ENCODE peak calls at places on chromosomes 16 and 17, in six cellular contexts. F is tibial nerve, T is AG10803, K is DND-41, I is A673, S is colonic mucosa. D is an unnamed sample.
A peak's percentile ranks its signal among the peaks of the same experiment; 100 is the strongest.

GRCh38 chr16:74896389-74897370 is 88.2 kb downstream of the WDR59 start:
- DNase-seq in T (peak; percentile 58), I (peak; percentile 10), F (no peak), K (no peak), S (no peak), D (no peak)

GRCh38 chr17:63378411-63379076 is 67.6 kb downstream of the CYB561 start:
- DNase-seq in S (no peak), T (no peak), K (no peak), I (no peak), F (no peak), D (no peak)

GRCh38 chr17:32555611-32556310 is 69.0 kb downstream of the CDK5R1 start:
- DNase-seq in T (no peak), F (no peak), K (no peak), I (no peak), S (no peak), D (no peak)

GRCh38 chr16:55437627-55438026 is 41.4 kb upstream of the MMP2 start:
- DNase-seq in F (peak; percentile 45), I (no peak), S (no peak), K (no peak), T (peak; percentile 90), D (no peak)

GRCh38 chr16:88540346-88540977 is 29.7 kb upstream of the ZC3H18 start:
- DNase-seq in I (no peak), S (no peak), F (no peak), K (no peak), T (no peak), D (no peak)

GRCh38 chr17:66976781-66977201 is 12.3 kb downstream of the CACNG4 start:
- DNase-seq in I (no peak), S (no peak), T (no peak), K (no peak), F (no peak), D (no peak)

GRCh38 chr17:3892095-3892998 is 506 bp downstream of the CAMKK1 start:
- DNase-seq in I (peak; percentile 64), T (peak; percentile 72), F (peak; percentile 77), K (peak; percentile 81), S (peak; percentile 81), D (peak; percentile 76)

GRCh38 chr17:55635253-55635766 is 87.4 kb downstream of the TMEM100 start:
- DNase-seq in I (no peak), S (no peak), K (no peak), F (no peak), T (no peak), D (no peak)

DNA sequence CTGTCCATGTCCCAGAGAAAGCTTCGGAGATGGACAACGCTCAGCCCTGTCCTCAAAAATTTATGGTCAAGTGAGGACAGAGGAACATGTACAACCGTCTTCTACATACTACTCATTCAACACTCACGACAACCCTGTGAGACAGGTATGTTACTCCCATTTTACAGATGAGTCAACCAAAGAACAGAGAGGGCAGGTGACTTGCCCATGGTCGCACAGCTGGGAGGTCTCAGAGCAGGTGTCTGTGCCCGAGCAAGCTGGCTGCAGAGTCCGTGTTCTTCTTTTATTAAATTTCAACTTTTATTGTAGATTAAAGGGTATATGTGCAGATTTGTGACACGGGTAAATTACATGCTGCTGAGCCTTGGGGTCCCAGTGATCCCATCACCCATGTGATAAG is 5.8 kb upstream of the WFDC1 start:
- DNase-seq in F (no peak), I (no peak), S (no peak), K (no peak), T (no peak), D (no peak)
- TF ChIP-seq CTCF in F (no peak), I (no peak), S (no peak), K (no peak), T (no peak), D (no peak)

DNA sequence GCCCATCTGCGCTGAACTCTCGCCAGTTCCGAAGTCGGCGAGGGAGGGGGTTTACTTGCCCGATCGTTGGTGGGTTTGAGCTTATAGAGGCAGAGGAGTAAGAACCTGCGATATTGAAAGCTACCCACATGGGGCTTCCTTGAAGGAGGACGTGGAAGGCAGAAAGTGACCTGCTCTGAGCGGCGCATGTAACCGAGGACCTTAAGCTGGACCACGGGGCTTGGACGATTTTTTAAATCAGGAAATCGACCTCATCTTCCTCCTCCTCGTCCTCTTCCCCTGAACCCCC is 2.0 kb downstream of the PRAC2 start:
- DNase-seq in I (peak; percentile 40), K (no peak), S (peak; percentile 45), T (no peak), F (no peak), D (no peak)
- TF ChIP-seq CTCF in I (no peak), K (no peak), S (no peak), T (no peak), F (no peak), D (no peak)

GRCh38 chr16:5605404-5605803 is 507.8 kb upstream of the EEF2KMT start:
- DNase-seq in I (no peak), T (no peak), S (no peak), K (no peak), F (no peak), D (no peak)

GRCh38 chr16:5604770-5605169 is 507.2 kb upstream of the EEF2KMT start:
- DNase-seq in S (peak; percentile 18), T (no peak), I (peak; percentile 80), K (no peak), F (no peak), D (peak; percentile 16)

GRCh38 chr16:5603836-5604235 is 506.2 kb upstream of the EEF2KMT start:
- DNase-seq in K (no peak), T (no peak), F (no peak), I (no peak), S (no peak), D (no peak)

GRCh38 chr16:5607169-5607568 is 509.6 kb upstream of the EEF2KMT start:
- DNase-seq in I (no peak), S (no peak), K (no peak), F (no peak), T (no peak), D (no peak)
- TF ChIP-seq CTCF in I (no peak), S (no peak), K (no peak), F (no peak), T (no peak), D (no peak)

GRCh38 chr17:81524063-81524864 is 3.9 kb upstream of the FSCN2 start:
- DNase-seq in T (no peak), F (no peak), K (no peak), I (no peak), S (no peak), D (no peak)

GRCh38 chr17:81522491-81523125 is 5.6 kb upstream of the FSCN2 start:
- DNase-seq in S (no peak), K (no peak), F (no peak), T (no peak), I (no peak), D (no peak)

GRCh38 chr17:81520021-81520894 is 7.7 kb upstream of the ACTG1 start:
- DNase-seq in F (no peak), I (no peak), K (no peak), T (no peak), S (no peak), D (no peak)

GRCh38 chr17:81524865-81525159 is 3.4 kb upstream of the FSCN2 start:
- DNase-seq in K (no peak), T (no peak), F (no peak), S (no peak), I (no peak), D (no peak)

GRCh38 chr17:81523139-81524062 is 4.8 kb upstream of the FSCN2 start:
- DNase-seq in T (peak; percentile 71), I (peak; percentile 53), K (no peak), S (no peak), F (no peak), D (no peak)
- TF ChIP-seq CTCF in T (peak; percentile 31), I (peak; percentile 24), K (no peak), S (no peak), F (no peak), D (no peak)

DNA sequence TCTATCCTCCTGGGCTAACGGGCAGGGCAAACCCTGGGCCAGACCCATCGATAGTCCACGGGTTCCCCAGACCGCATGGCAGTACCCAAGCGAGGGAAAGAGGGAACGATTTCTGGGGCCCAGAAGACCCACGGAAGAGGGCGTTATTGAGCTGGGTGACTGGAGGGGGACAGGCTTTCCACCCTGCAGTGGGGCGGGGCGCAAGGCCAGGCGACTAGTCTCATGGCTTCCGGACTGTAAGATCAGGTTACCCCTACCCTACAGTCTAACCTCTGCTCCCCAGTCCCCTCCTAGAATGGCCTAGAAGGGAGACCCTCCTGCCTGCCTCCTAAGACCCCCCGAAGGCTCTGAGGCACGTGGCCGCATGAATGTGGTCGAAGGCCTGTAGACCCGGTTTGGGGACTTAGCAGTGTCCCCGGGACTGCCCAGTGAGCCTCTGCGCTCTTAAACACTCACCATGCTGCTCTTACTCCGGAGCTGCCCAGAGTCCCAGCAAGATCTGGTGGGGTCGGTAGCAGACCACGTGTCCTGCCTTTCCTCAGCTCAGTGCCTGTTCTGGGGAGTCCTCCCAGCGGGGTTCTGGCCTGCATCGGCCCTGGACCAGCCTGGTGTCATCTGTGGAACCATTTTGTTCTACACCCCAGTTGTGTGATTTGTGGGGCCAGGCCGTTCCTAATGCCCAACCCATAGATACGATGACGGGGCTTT is 13.1 kb upstream of the AURKB start:
- DNase-seq in S (peak; percentile 77), I (peak; percentile 71), F (peak; percentile 59), T (peak; percentile 49), K (peak; percentile 72), D (peak; percentile 80)
- TF ChIP-seq CTCF in S (no peak), I (peak; percentile 40), F (no peak), T (peak; percentile 36), K (peak; percentile 67), D (no peak)

GRCh38 chr17:38815576-38816193 is 9.4 kb downstream of the CWC25 start:
- DNase-seq in S (no peak), K (no peak), F (no peak), T (peak; percentile 68), I (no peak), D (peak; percentile 46)
- TF ChIP-seq CTCF in S (no peak), K (no peak), F (no peak), T (peak; percentile 50), I (no peak), D (peak; percentile 29)

GRCh38 chr16:188674-189073 is 8.4 kb downstream of the HBQ1 start:
- DNase-seq in K (peak; percentile 53), S (no peak), I (no peak), F (no peak), T (no peak), D (peak; percentile 47)
- TF ChIP-seq CTCF in K (peak; percentile 74), S (no peak), I (peak; percentile 34), F (no peak), T (no peak), D (peak; percentile 45)

D was measured in activated CD8-positive, alpha-beta T cell treated with anti-CD3 and anti-CD28 coated beads for 36 hours.